ENCODE peak calls at places on chromosomes 7 and 10, in eight cellular contexts. O, W, I, C, R, S, H and N are unnamed samples.

GRCh38 chr10:91104185-91105041 is 116.0 kb upstream of the PCGF5 start:
- ATAC-seq in I (no peak), C (no peak), R (no peak), H (no peak), W (no peak), O (no peak), S (peak), N (no peak)

GRCh38 chr10:132536964-132537712 is 449 bp upstream of the INPP5A start:
- ATAC-seq in O (peak), R (peak), W (peak), C (peak), H (peak), S (peak), I (peak), N (peak)

GRCh38 chr7:108278776-108279175 is 148.6 kb upstream of the LAMB4 start:
- ATAC-seq in H (no peak), O (no peak), W (no peak), R (no peak), C (no peak), I (no peak), S (no peak), N (no peak)

GRCh38 chr7:91957823-91958222 is 17.2 kb downstream of the AKAP9 start:
- ATAC-seq in C (no peak), W (peak), I (no peak), R (no peak), H (no peak), S (peak), O (no peak), N (no peak)

GRCh38 chr10:122162566-122163181 is 108.4 kb upstream of the BTBD16 start:
- ATAC-seq in C (no peak), W (no peak), O (no peak), I (peak), S (peak), R (peak), H (peak), N (no peak)

GRCh38 chr7:24757799-24758275 is 573 bp upstream of the GSDME start:
- ATAC-seq in H (peak), W (peak), S (peak), O (peak), C (no peak), I (peak), R (peak), N (peak)

GRCh38 chr10:15370741-15371701 is at the start of gene FAM171A1:
- ATAC-seq in O (peak), C (peak), S (peak), I (peak), H (peak), W (peak), R (peak), N (peak)

GRCh38 chr7:37353949-37354660 is 94.6 kb downstream of the ELMO1 start:
- ATAC-seq in R (no peak), C (no peak), W (no peak), I (no peak), H (peak), O (no peak), S (no peak), N (no peak)

GRCh38 chr10:97017474-97017903 is 168.3 kb downstream of the SLIT1 start:
- ATAC-seq in R (no peak), O (no peak), S (no peak), I (no peak), H (peak), C (no peak), W (no peak), N (no peak)

GRCh38 chr7:6623589-6624245 is 8.3 kb downstream of the ZNF853 start:
- ATAC-seq in W (no peak), C (peak), H (peak), O (no peak), R (no peak), S (no peak), I (peak), N (no peak)

GRCh38 chr7:138797715-138798320 is at the start of the genes ATP6V0A4 and TMEM213:
- ATAC-seq in I (no peak), H (no peak), S (no peak), W (peak), O (no peak), C (peak), R (no peak), N (no peak)

GRCh38 chr10:112906945-112907344 is 43.1 kb upstream of the TCF7L2 start:
- ATAC-seq in O (peak), R (no peak), I (no peak), S (no peak), C (no peak), H (no peak), W (no peak), N (no peak)

GRCh38 chr10:78991187-78991586 is 77.6 kb upstream of the ZMIZ1 start:
- ATAC-seq in I (no peak), W (no peak), H (peak), C (no peak), R (no peak), O (no peak), S (no peak), N (no peak)

GRCh38 chr7:32115831-32116230 is 45.6 kb upstream of the PDE1C start:
- ATAC-seq in S (no peak), H (no peak), I (no peak), C (no peak), O (no peak), R (peak), W (no peak), N (no peak)

GRCh38 chr10:133059093-133059470 is 28.6 kb upstream of the ADGRA1 start:
- ATAC-seq in O (no peak), H (no peak), R (no peak), W (no peak), I (no peak), C (no peak), S (no peak), N (no peak)

GRCh38 chr7:16743207-16743606 is 10.3 kb upstream of the TSPAN13 start:
- ATAC-seq in S (no peak), H (no peak), C (no peak), W (no peak), I (no peak), O (peak), R (peak), N (no peak)

GRCh38 chr7:35508623-35509400 is 186.1 kb downstream of the HERPUD2 start:
- ATAC-seq in O (no peak), H (no peak), C (no peak), W (no peak), R (no peak), I (no peak), S (no peak), N (no peak)

GRCh38 chr10:36003031-36003600 is 361.0 kb upstream of the FZD8 start:
- ATAC-seq in W (no peak), O (no peak), C (no peak), S (peak), R (no peak), H (no peak), I (no peak), N (no peak)

GRCh38 chr7:45880433-45880860 is 7.6 kb upstream of the CCDC201 start:
- ATAC-seq in O (no peak), R (no peak), I (no peak), C (no peak), W (no peak), S (no peak), H (no peak), N (no peak)

GRCh38 chr7:3544202-3544601 is 243.2 kb downstream of the SDK1 start:
- ATAC-seq in S (no peak), W (no peak), C (no peak), R (no peak), I (no peak), H (no peak), O (no peak), N (no peak)

GRCh38 chr10:60654813-60655464 is 123.3 kb upstream of the CDK1 start:
- ATAC-seq in W (no peak), H (peak), I (no peak), O (no peak), C (no peak), S (no peak), R (no peak), N (no peak)

GRCh38 chr10:85535926-85536325 is 830.7 kb downstream of the GRID1 start:
- ATAC-seq in H (no peak), O (no peak), I (no peak), C (no peak), R (no peak), W (no peak), S (no peak), N (no peak)